ENCODE peak calls at places on chromosomes 7 and 10, in ten cellular contexts. Q is foreskin fibroblast, N is cardiac muscle cell, H is fibroblast of lung, X is lower leg skin, P is hepatocyte, Y is pancreas, V is AG10803, E is OCI-LY7, Z is AG04449. L is an unnamed sample.

GRCh38 chr10:130062201-130062600 is 48.4 kb downstream of the C10orf143 start:
- DNase-seq in Q (no peak), N (no peak), H (no peak), X (no peak), P (no peak), Y (no peak), V (no peak), E (no peak), Z (no peak), L (no peak)

GRCh38 chr7:29414216-29414615 is 149.4 kb upstream of the PRR15 start:
- DNase-seq in Q (no peak), N (no peak), H (no peak), X (no peak), P (no peak), Y (no peak), V (no peak), E (no peak), Z (no peak), L (no peak)

GRCh38 chr10:103451871-103452713 is at the start of gene CALHM2:
- DNase-seq in Q (peak), N (peak), H (peak), X (peak), P (peak), Y (no peak), V (peak), E (no peak), Z (no peak), L (no peak)

GRCh38 chr10:69434926-69435325 is 16.3 kb upstream of the TSPAN15 start:
- DNase-seq in Q (no peak), N (no peak), H (no peak), X (no peak), P (no peak), Y (no peak), V (no peak), E (no peak), Z (no peak), L (no peak)

GRCh38 chr10:101136007-101136707 is 5.1 kb downstream of the TLX1 start:
- DNase-seq in Q (no peak), N (no peak), H (peak), X (no peak), P (no peak), Y (no peak), V (no peak), E (no peak), Z (no peak), L (no peak)

GRCh38 chr7:157875230-157876179 is 538.7 kb downstream of the DNAJB6 start:
- DNase-seq in Q (no peak), N (peak), H (no peak), X (no peak), P (peak), Y (no peak), V (no peak), E (peak), Z (no peak), L (no peak)

GRCh38 chr10:14072541-14072940 is 258.2 kb downstream of the FRMD4A start:
- DNase-seq in Q (no peak), N (no peak), H (no peak), X (no peak), P (no peak), Y (no peak), V (no peak), E (no peak), Z (no peak), L (no peak)

GRCh38 chr10:123639131-123639530 is 27.0 kb upstream of the GPR26 start:
- DNase-seq in Q (no peak), N (no peak), H (no peak), X (no peak), P (no peak), Y (no peak), V (no peak), E (no peak), Z (no peak), L (no peak)

GRCh38 chr10:27679996-27680395 is 65.6 kb downstream of the MKX start:
- DNase-seq in Q (no peak), N (peak), H (peak), X (no peak), P (peak), Y (no peak), V (peak), E (no peak), Z (no peak), L (no peak)

GRCh38 chr7:80640841-80641240 is 2.4 kb downstream of the CD36 start:
- DNase-seq in Q (peak), N (no peak), H (peak), X (no peak), P (no peak), Y (no peak), V (peak), E (no peak), Z (no peak), L (no peak)

GRCh38 chr10:124003070-124003419 is 90.4 kb downstream of the CHST15 start:
- DNase-seq in Q (no peak), N (no peak), H (no peak), X (no peak), P (no peak), Y (no peak), V (no peak), E (no peak), Z (no peak), L (no peak)

GRCh38 chr10:132606031-132606491 is 68.5 kb downstream of the INPP5A start:
- DNase-seq in Q (no peak), N (no peak), H (no peak), X (no peak), P (no peak), Y (peak), V (no peak), E (no peak), Z (no peak), L (no peak)
- TF ChIP-seq CTCF in Q (no peak), N (no peak), H (no peak), X (no peak), P (no peak), Y (no peak), V (no peak), E (no peak), Z (no peak), L (no peak)

DNA sequence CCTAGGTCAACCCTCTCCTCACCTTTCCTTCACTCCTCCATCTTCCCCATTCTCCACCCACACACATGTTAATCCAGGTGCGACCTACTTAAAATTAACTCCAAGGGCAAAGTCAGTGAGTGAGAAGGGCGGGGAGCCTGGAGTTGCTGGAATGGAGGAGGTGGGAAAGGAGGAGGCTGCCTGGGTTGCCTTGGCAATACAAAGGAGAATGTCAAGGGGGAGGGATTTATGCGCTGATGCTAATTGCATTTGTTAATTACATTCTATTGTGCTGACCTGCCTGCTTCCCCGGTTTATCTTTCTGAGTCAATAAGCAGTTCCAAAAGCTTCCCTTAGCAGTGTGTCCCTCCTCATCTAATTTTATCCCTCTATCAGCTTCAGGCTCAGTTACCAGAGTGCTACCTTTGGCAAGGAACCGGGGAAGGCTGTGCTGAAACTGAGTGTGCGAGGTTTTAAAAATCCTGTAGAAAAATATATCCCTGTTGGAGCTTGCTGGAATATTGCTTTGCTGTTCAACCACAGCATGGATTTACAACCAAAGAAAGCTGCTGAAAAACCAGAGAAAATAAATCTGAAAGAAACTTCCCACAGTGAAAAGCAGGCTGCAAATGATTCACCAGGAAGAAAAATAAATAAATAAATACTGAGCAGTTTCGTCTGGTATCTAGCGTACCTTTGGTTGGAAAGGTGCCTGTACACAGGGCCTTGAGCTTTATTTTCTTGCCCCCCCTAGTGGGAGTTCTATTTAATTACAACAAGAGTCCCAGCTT is 113.2 kb upstream of the DGKB start:
- DNase-seq in Q (peak), N (peak), H (peak), X (no peak), P (peak), Y (no peak), V (peak), E (peak), Z (no peak), L (peak)
- H3K4me3 ChIP-seq in Q (no peak), N (peak), H (no peak), X (no peak), P (no peak), Y (peak), V (no peak), E (no peak), Z (peak), L (no peak)

GRCh38 chr7:144515430-144515829 is 111.9 kb upstream of the NOBOX start:
- DNase-seq in Q (no peak), N (no peak), H (no peak), X (no peak), P (no peak), Y (no peak), V (no peak), E (no peak), Z (no peak), L (no peak)

GRCh38 chr7:144508702-144509101 is 105.2 kb upstream of the NOBOX start:
- DNase-seq in Q (no peak), N (no peak), H (no peak), X (no peak), P (no peak), Y (no peak), V (no peak), E (no peak), Z (no peak), L (no peak)

GRCh38 chr7:144517762-144518161 is 114.3 kb upstream of the NOBOX start:
- DNase-seq in Q (no peak), N (no peak), H (no peak), X (no peak), P (no peak), Y (no peak), V (no peak), E (no peak), Z (no peak), L (no peak)

GRCh38 chr7:144516729-144517128 is 113.2 kb upstream of the NOBOX start:
- DNase-seq in Q (no peak), N (no peak), H (no peak), X (no peak), P (no peak), Y (no peak), V (no peak), E (no peak), Z (no peak), L (no peak)

GRCh38 chr7:144513332-144513731 is 109.8 kb upstream of the NOBOX start:
- DNase-seq in Q (no peak), N (peak), H (no peak), X (no peak), P (peak), Y (no peak), V (no peak), E (no peak), Z (no peak), L (no peak)
- TF ChIP-seq CTCF in Q (no peak), N (peak), H (no peak), X (no peak), P (peak), Y (no peak), V (no peak), E (no peak), Z (no peak), L (peak)

DNA sequence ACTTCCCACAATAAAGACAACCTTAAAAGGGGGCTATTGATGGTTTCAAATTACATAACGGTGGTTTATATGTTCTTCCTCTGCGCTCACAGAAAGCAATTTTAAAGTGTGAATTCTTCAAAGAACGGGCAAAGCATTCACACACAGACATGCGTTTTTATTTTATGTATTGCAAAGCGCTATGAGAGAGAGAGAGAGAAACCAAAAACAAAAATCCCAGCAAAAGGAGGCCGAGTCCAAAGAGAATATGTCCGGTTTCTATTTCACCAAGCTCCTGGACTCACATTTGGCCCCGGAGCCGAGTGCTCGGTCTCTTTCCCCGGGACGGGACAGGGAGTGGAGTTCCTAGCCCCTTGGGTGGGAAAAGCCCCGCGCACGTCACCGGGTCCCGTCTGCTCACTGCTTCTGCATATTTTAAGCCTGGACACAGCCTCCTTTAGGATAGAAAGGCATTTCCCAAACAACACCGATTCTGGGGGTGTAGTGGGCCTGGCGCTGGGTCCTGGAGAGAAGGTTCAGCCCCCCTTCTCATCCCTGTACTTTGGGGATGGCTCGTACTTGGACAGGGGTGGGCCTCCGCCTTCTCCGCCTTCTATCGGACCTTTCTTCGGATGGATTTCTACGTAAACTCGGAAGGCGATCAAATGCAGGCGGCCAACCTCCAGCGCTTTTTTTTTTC is 26.9 kb upstream of the VAX1 start:
- DNase-seq in Q (no peak), N (no peak), H (no peak), X (no peak), P (no peak), Y (no peak), V (no peak), E (no peak), Z (no peak), L (no peak)
- H3K4me3 ChIP-seq in Q (no peak), N (no peak), H (no peak), X (no peak), P (no peak), Y (no peak), V (peak), E (no peak), Z (peak), L (no peak)

GRCh38 chr7:105003875-105004510 is 10.0 kb upstream of the KMT2E start:
- DNase-seq in Q (no peak), N (no peak), H (no peak), X (no peak), P (no peak), Y (no peak), V (peak), E (no peak), Z (no peak), L (no peak)

GRCh38 chr7:105009667-105010537 is 4.1 kb upstream of the KMT2E start:
- DNase-seq in Q (no peak), N (no peak), H (no peak), X (no peak), P (no peak), Y (no peak), V (no peak), E (no peak), Z (no peak), L (no peak)

GRCh38 chr7:105007298-105007697 is 6.7 kb upstream of the KMT2E start:
- DNase-seq in Q (no peak), N (no peak), H (no peak), X (no peak), P (no peak), Y (no peak), V (no peak), E (no peak), Z (no peak), L (no peak)

GRCh38 chr7:105003275-105003674 is 10.7 kb upstream of the KMT2E start:
- DNase-seq in Q (peak), N (no peak), H (peak), X (peak), P (peak), Y (no peak), V (peak), E (no peak), Z (no peak), L (no peak)

DNA sequence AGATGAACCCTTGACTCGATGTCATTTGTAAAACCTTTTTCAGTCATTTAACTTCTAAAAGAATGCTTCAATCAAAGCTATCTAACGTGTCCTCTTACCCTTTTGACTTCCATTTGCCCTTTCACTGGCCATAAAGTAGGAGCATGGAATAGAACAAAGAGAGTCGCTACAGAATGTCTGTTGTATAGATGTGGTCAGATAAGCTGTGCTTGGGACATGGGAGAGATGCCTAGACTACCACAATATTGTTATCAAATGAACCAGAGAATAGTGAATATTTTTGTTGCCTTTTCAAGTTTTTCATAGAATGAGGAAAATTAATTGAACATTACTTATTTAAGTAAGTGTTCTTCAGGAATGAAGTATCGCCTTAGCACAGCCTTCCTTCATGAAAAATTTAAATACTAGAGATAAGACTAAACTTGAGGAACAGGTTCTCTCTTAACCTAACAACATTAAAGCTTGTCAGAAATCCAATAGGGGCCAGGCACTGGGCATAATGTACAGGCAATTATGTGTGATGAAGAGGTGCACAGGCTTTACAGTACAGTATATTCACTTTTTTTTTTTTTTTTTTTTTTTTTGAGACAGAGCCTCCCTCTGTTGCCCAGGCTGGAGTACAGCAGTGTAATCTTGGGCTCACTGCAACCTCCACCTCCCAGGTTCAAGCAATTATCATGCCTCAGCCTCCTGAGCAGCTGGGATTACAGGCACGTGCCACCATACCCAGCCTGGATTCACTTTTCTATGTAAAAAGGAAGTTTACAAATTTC is 7.5 kb upstream of the KMT2E start:
- DNase-seq in Q (no peak), N (no peak), H (peak), X (no peak), P (peak), Y (no peak), V (no peak), E (no peak), Z (no peak), L (peak)
- TF ChIP-seq CTCF in Q (no peak), N (peak), H (no peak), X (no peak), P (no peak), Y (no peak), V (no peak), E (no peak), Z (no peak), L (no peak)

GRCh38 chr10:86956195-86956840 is 1.1 kb downstream of the MMRN2 start:
- DNase-seq in Q (no peak), N (no peak), H (no peak), X (no peak), P (no peak), Y (peak), V (no peak), E (no peak), Z (no peak), L (no peak)

GRCh38 chr10:86953747-86954680 is 3.4 kb downstream of the MMRN2 start:
- DNase-seq in Q (peak), N (peak), H (peak), X (peak), P (peak), Y (peak), V (peak), E (no peak), Z (no peak), L (no peak)

GRCh38 chr10:86954681-86955500 is 2.5 kb downstream of the MMRN2 start:
- DNase-seq in Q (no peak), N (no peak), H (no peak), X (no peak), P (peak), Y (peak), V (no peak), E (no peak), Z (no peak), L (no peak)

GRCh38 chr10:86956841-86957448 is 470 bp downstream of the MMRN2 start:
- DNase-seq in Q (no peak), N (no peak), H (no peak), X (no peak), P (no peak), Y (peak), V (no peak), E (no peak), Z (no peak), L (no peak)

DNA sequence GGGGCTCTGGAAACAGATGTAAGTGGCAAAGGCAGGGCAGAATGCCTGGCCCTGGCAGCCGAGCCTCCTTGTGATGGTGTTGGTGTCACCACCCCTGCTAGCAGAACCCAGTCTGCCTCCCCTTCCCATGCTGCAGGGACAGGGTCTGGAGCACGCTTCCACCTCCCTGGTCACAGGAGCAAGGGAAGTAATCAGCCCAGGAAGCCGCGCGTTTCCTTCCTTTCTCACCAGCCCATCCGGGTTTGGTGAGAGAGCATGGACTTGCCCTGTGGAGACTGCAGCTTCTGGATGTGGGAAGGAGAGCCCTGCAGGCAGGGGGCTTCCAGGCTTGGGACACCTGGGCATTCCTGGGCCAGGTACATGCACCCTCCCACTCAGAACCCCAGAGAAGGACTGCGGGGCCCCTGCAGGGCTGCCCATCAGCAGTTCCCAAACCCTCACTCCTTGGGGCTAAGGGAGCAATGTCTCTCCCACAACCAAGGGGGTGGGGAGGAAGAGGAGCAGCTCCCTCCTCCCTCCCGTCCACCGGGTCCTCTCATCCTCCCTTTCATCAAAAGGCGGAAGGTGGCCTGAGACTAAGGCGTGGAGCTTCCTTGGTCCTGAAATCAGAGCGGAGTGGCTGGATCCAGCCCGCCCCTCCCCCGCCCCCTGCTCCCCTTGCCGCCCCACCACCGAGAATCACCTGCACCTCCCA is 1.8 kb downstream of the MMRN2 start:
- DNase-seq in Q (no peak), N (no peak), H (no peak), X (no peak), P (no peak), Y (peak), V (no peak), E (no peak), Z (no peak), L (no peak)
- H3K4me3 ChIP-seq in Q (no peak), N (no peak), H (no peak), X (no peak), P (no peak), Y (no peak), V (no peak), E (no peak), Z (no peak), L (no peak)

DNA sequence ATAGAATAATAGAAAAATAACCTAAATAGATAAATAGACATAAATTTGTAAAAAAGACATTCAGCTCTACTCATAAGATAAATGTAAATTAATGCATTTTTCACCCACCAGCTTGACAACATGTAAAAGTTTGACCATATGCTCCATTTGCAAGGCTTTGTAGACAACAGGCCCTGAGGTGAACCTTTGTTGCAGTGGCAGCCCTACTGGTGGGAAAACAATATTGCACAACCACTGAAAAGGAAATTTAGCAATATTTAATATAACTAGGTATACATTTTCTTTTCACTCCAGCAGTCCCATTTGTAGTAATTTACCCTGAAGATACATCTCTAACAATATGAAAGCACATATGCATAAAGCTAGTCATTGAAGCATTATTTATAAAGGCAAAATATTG is 39.0 kb upstream of the ADRA2A start:
- DNase-seq in Q (no peak), N (no peak), H (no peak), X (no peak), P (no peak), Y (no peak), V (no peak), E (peak), Z (no peak), L (no peak)
- TF ChIP-seq CTCF in Q (no peak), N (peak), H (no peak), X (no peak), P (no peak), Y (no peak), V (peak), E (peak), Z (no peak), L (no peak)

GRCh38 chr10:63915240-63915639 is 394.0 kb downstream of the REEP3 start:
- DNase-seq in Q (no peak), N (no peak), H (no peak), X (no peak), P (no peak), Y (no peak), V (no peak), E (no peak), Z (no peak), L (no peak)
- H3K4me3 ChIP-seq in Q (no peak), N (no peak), H (no peak), X (no peak), P (no peak), Y (no peak), V (no peak), E (no peak), Z (no peak), L (no peak)

GRCh38 chr10:114239117-114239993 is at the start of gene VWA2:
- DNase-seq in Q (no peak), N (peak), H (no peak), X (no peak), P (peak), Y (peak), V (no peak), E (peak), Z (no peak), L (peak)
- TF ChIP-seq CTCF in Q (no peak), N (no peak), H (no peak), X (no peak), P (peak), Y (no peak), V (no peak), E (no peak), Z (no peak), L (peak)